ENCODE peak calls at places on chromosome 4, in four cellular contexts. R, P, J and I are unnamed samples.

GRCh38 chr4:157115613-157116340 is 39.8 kb downstream of the GLRB start:
- DNase-seq in R (no peak), J (no peak), P (no peak), I (no peak)

GRCh38 chr4:7394184-7394575 is 40.5 kb downstream of the PSAPL1 start:
- DNase-seq in P (no peak), J (no peak), R (no peak), I (no peak)

GRCh38 chr4:15043922-15044321 is 41.6 kb downstream of the CPEB2 start:
- DNase-seq in P (no peak), J (no peak), R (no peak), I (no peak)

GRCh38 chr4:67750691-67751090 is 3.5 kb downstream of the GNRHR start:
- DNase-seq in J (no peak), P (no peak), R (no peak), I (no peak)

GRCh38 chr4:156196722-156197121 is 243.1 kb upstream of the CTSO start:
- DNase-seq in R (peak), P (no peak), J (no peak), I (no peak)

GRCh38 chr4:82629238-82630000 is 67.6 kb upstream of the TMEM150C start:
- DNase-seq in P (no peak), R (no peak), J (no peak), I (no peak)

GRCh38 chr4:138728566-138728965 is 287.0 kb upstream of the NOCT start:
- DNase-seq in J (no peak), P (no peak), R (no peak), I (no peak)

GRCh38 chr4:152011469-152011868 is 250.7 kb upstream of the GATB start:
- DNase-seq in P (no peak), J (no peak), R (no peak), I (no peak)

GRCh38 chr4:128812360-128812958 is 3.0 kb downstream of the JADE1 start:
- DNase-seq in P (peak), J (no peak), R (no peak), I (no peak)

GRCh38 chr4:168167714-168168284 is 75.5 kb downstream of the ANXA10 start:
- DNase-seq in R (no peak), P (no peak), J (no peak), I (no peak)

GRCh38 chr4:184568770-184569169 is 80.5 kb downstream of the CASP3 start:
- DNase-seq in P (no peak), R (no peak), J (no peak), I (no peak)

GRCh38 chr4:16157609-16158503 is 68.4 kb downstream of the TAPT1 start:
- DNase-seq in R (no peak), J (no peak), P (no peak), I (no peak)

GRCh38 chr4:108114503-108114902 is 54.2 kb downstream of the LEF1 start:
- DNase-seq in R (no peak), P (no peak), J (no peak), I (no peak)

GRCh38 chr4:46123872-46124755 is at the start of gene GABRG1:
- DNase-seq in J (no peak), P (no peak), R (no peak), I (no peak)

GRCh38 chr4:28557755-28558154 is 1697.1 kb downstream of the STIM2 start:
- DNase-seq in P (no peak), J (peak), R (no peak), I (no peak)

GRCh38 chr4:88965053-88965452 is 91.9 kb downstream of the FAM13A start:
- DNase-seq in P (no peak), J (no peak), R (no peak), I (no peak)

GRCh38 chr4:90695411-90695810 is 568.2 kb downstream of the CCSER1 start:
- DNase-seq in J (no peak), P (no peak), R (no peak), I (no peak)

GRCh38 chr4:81923140-81923539 is 450.7 kb downstream of the HNRNPD start:
- DNase-seq in P (no peak), J (no peak), R (no peak), I (no peak)

GRCh38 chr4:113684534-113685091 is 76.9 kb downstream of the CAMK2D start:
- DNase-seq in R (peak), J (no peak), P (peak), I (no peak)

GRCh38 chr4:151015458-151016344 is 617 bp upstream of the LRBA start:
- DNase-seq in P (peak), R (peak), J (no peak), I (peak)

GRCh38 chr4:27094785-27095184 is 234.1 kb downstream of the STIM2 start:
- DNase-seq in J (no peak), P (peak), R (no peak), I (no peak)

GRCh38 chr4:39319678-39320077 is 46.5 kb downstream of the RFC1 start:
- DNase-seq in P (no peak), R (no peak), J (peak), I (no peak)

GRCh38 chr4:20260821-20261220 is 9.1 kb downstream of the SLIT2 start:
- DNase-seq in P (no peak), R (no peak), J (no peak), I (no peak)

GRCh38 chr4:4413373-4413725 is 26.4 kb downstream of the NSG1 start:
- DNase-seq in R (peak), P (no peak), J (no peak), I (no peak)

GRCh38 chr4:116427666-116428065 is 657.7 kb downstream of the TRAM1L1 start:
- DNase-seq in R (no peak), P (no peak), J (no peak), I (no peak)

GRCh38 chr4:76989391-76990061 is 40.0 kb downstream of the SEPTIN11 start:
- DNase-seq in P (no peak), J (no peak), R (no peak), I (no peak)

GRCh38 chr4:3791910-3792542 is 25.8 kb downstream of the ADRA2C start:
- DNase-seq in R (peak), P (peak), J (no peak), I (no peak)

GRCh38 chr4:88275949-88276515 is 8.3 kb downstream of the PPM1K start:
- DNase-seq in J (no peak), R (no peak), P (no peak), I (no peak)

GRCh38 chr4:75895744-75896314 is 6.4 kb downstream of the PPEF2 start:
- DNase-seq in P (no peak), R (no peak), J (no peak), I (peak)

GRCh38 chr4:59994118-59994517 is 1206.0 kb upstream of the ADGRL3 start:
- DNase-seq in P (no peak), J (no peak), R (no peak), I (no peak)

GRCh38 chr4:52935317-52935716 is 73.2 kb downstream of the RASL11B start:
- DNase-seq in R (no peak), J (no peak), P (no peak), I (no peak)

GRCh38 chr4:52939325-52939724 is 77.2 kb downstream of the RASL11B start:
- DNase-seq in J (no peak), R (no peak), P (no peak), I (no peak)

GRCh38 chr4:52939739-52940138 is 77.6 kb downstream of the RASL11B start:
- DNase-seq in J (no peak), R (no peak), P (peak), I (no peak)

GRCh38 chr4:52937829-52938228 is 75.7 kb downstream of the RASL11B start:
- DNase-seq in J (no peak), P (no peak), R (no peak), I (no peak)

DNA sequence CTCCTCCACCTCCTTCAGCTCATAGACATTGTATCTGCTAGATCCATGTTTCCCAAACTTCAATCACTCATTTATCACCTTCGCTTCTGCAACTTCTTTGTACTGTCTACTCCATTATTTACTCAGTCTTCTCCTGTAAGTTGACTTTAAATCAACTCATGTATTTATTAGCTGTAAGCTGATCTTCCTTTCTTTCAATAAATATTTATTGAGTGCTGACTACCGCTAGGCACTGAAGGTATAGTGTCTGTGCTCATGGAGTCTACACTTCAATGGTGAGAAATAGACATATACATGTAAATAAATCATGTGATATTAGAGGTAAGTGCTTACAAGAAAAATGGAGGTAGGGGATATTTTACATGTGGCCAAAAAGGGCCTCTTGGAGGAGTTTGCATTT is 74.6 kb downstream of the RASL11B start:
- DNase-seq in P (no peak), R (no peak), J (no peak), I (no peak)
- H3K4me3 ChIP-seq in P (no peak), R (no peak), J (no peak), I (no peak)

GRCh38 chr4:22670953-22671352 is 21.8 kb upstream of the GBA3 start:
- DNase-seq in R (no peak), P (no peak), J (no peak), I (no peak)

GRCh38 chr4:22668301-22668700 is 24.4 kb upstream of the GBA3 start:
- DNase-seq in P (no peak), R (no peak), J (no peak), I (no peak)

GRCh38 chr4:22668702-22669101 is 24.0 kb upstream of the GBA3 start:
- DNase-seq in R (no peak), P (no peak), J (no peak), I (no peak)

GRCh38 chr4:22672519-22672918 is 20.2 kb upstream of the GBA3 start:
- DNase-seq in R (no peak), J (no peak), P (no peak), I (no peak)

GRCh38 chr4:22667332-22667731 is 25.4 kb upstream of the GBA3 start:
- DNase-seq in R (no peak), P (no peak), J (no peak), I (no peak)
- TF ChIP-seq CTCF in R (no peak), P (no peak), J (no peak), I (no peak)

GRCh38 chr4:119623025-119623424 is 5.6 kb downstream of the PDE5A start:
- DNase-seq in R (no peak), P (no peak), J (no peak), I (no peak)
- H3K4me3 ChIP-seq in R (no peak), P (no peak), J (peak), I (no peak)

GRCh38 chr4:145380123-145380522 is 101.5 kb upstream of the SMAD1 start:
- DNase-seq in R (no peak), J (no peak), P (no peak), I (no peak)
- TF ChIP-seq CTCF in R (no peak), J (no peak), P (no peak), I (no peak)

GRCh38 chr4:13706130-13706529 is 78.6 kb upstream of the BOD1L1 start:
- DNase-seq in P (no peak), R (no peak), J (no peak), I (no peak)

GRCh38 chr4:13704761-13705160 is 77.2 kb upstream of the BOD1L1 start:
- DNase-seq in P (no peak), J (no peak), R (no peak), I (no peak)

GRCh38 chr4:13704020-13704419 is 76.5 kb upstream of the BOD1L1 start:
- DNase-seq in J (no peak), R (no peak), P (no peak), I (no peak)

GRCh38 chr4:13706716-13707115 is 79.2 kb upstream of the BOD1L1 start:
- DNase-seq in R (no peak), P (no peak), J (no peak), I (no peak)

DNA sequence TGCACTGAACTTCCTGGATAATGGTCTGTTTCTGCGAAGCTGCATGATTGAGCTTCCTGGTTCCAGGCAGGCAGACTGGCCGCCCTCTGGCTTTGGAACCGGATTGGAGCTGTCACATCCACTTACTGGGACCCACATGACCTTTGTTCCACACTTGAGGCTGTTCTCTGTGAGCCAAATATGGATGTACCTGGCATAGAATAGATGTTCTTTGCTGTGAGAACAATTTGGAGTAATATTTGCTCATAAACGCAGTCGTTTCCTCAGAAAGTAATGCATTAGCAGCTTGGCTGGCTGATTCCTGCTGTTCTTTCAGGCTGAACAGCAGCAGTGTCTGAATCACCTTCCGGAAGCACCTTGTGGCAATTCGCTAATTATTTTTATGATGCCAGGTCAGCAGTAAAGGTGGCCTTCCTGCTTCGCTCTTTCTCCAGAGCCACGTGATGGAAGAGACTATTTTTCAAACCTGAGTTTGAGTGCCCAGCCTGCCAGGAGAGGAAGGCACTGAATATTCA is 78.1 kb upstream of the BOD1L1 start:
- DNase-seq in R (no peak), J (no peak), P (no peak), I (no peak)
- H3K4me3 ChIP-seq in R (no peak), J (no peak), P (no peak), I (no peak)

DNA sequence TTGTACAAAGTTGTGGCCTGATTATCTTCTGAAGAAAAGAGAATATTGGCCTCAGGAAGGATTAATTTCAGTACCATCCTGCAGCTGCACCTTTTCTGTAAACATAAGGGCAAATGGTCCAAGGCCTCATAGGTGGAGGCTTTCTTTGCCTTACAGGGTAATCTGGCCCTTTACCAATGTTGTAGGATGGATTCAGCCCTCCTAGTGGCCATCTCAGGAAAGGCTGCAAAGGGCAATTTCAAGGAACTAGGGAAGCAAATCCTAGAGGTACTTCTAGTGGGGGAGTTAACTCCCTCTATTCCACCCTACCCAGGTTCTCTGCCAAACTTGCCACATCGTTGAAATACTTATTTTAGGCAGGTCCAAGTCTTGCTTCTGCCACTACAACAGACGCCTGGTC is 57.6 kb downstream of the UGT2B11 start:
- DNase-seq in R (no peak), J (no peak), P (no peak), I (no peak)
- TF ChIP-seq CTCF in R (no peak), J (peak), P (no peak), I (peak)

GRCh38 chr4:93829531-93830089 is 1.1 kb downstream of the ATOH1 start:
- DNase-seq in R (no peak), P (no peak), J (no peak), I (no peak)

GRCh38 chr4:93832097-93832496 is 3.5 kb downstream of the ATOH1 start:
- DNase-seq in J (no peak), R (no peak), P (no peak), I (no peak)

GRCh38 chr4:93828332-93828829 is at the start of gene ATOH1:
- DNase-seq in J (no peak), P (no peak), R (peak), I (no peak)

GRCh38 chr4:93828830-93829530 is 427 bp downstream of the ATOH1 start:
- DNase-seq in J (no peak), P (no peak), R (peak), I (no peak)

DNA sequence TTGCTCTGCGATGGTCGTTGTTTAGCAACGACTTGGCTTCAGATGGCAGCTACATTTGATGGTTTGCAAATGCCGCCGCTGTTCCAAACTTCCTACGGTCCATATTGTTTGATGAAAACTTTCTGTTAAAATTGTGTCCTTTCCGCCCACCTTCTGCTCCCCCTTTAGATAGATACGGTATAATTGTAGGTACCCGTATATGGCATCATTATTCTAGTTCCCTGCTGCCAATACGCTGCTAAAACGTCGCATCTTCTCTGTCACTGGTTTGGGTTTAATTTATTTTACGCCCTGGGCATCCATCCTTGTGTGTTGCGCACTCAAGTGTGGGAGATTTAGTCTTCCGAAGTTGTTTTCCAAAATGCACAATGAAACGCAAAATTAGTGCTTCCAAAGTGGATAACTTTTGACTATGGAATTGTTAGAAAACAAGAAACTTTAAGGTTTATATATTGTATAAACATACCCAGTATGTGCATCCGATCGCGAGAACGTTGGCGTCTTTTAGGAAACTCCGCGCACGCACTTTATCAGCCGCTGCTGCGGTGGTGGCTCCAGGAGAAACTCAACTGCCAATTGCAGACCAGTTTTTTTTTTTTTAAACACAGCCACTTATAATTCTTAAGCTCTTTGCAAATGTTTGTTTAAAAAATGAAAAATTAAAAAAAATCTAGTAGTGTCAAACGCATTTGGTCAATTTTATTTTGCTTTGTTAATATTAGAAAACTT is 1.7 kb downstream of the ATOH1 start:
- DNase-seq in R (no peak), P (no peak), J (no peak), I (no peak)
- H3K4me3 ChIP-seq in R (peak), P (no peak), J (no peak), I (no peak)

DNA sequence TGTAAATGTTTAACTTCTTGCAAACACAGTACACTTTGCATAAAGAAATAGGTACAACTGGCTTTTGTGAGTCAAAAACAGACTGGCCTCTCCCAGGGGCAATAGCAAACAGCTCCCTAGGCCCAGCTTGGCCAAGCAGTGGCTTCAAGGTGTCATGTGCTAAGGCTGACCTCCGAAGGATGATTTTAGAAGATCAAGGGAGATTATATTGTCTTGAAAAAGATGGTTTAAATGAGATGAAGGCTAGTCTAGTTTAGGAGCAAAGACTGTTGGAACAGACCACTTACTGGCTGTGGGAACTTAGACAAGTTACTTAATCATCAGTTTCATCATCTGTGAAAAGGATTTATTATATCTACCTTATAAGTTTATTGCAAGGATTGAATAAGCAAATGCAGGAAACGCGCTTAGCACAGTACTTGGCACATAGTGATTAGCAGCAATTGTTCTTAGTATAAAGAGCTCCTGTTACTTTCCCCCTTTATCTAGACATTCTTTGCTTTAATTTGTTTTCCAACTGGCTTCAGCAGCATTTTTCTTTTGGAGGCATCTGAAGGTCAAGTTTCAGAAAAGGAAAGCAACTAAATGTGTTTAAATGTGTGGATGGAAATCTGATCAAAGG is 17.2 kb downstream of the ANXA3 start:
- DNase-seq in R (no peak), J (no peak), P (no peak), I (no peak)
- TF ChIP-seq CTCF in R (no peak), J (no peak), P (no peak), I (no peak)

DNA sequence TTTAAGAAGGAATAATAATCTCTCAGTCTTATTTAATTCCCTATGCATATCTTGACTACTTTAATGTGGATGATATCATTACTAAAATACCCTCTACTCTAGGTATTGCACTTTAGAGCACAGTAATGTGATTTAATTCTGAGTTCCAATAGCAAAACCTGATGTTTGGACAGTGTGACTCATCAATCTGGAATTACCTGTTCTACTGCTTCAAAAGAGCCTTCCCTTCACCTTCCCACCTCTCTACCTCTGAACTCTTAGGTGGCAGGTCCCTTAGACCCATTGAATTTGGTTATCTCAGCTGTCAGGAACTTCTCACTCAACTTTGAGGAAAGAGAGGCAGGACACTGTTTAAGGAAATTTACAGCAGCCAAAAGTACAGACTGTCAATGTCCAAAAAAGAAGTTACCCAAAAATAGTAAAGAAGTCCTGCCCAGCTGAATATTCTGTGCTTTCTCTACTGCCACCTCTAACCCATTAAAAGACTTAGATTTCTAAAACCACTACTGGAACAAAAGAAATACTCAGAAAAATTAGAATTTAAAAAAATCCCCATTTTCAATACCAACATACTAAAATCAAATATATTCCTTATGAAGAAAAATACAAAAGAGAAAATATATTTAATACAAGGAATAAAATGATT is 123.1 kb upstream of the GPM6A start:
- DNase-seq in R (no peak), P (no peak), J (no peak), I (no peak)
- H3K4me3 ChIP-seq in R (no peak), P (no peak), J (no peak), I (no peak)